ENCODE peak calls at places on chromosomes 16 and 17, in six cellular contexts. P is A549, B is IMR-90, J is GM12878, R is K562, C is HepG2. O is an unnamed sample.

GRCh38 chr17:4230142-4230541 is 33.6 kb downstream of the ANKFY1 start:
- DNase-seq in J (no peak), P (peak; percentile 56), R (no peak), B (peak; percentile 97), C (no peak), O (no peak)

GRCh38 chr17:41145261-41145660 is 4.4 kb downstream of the KRTAP4-5 start:
- DNase-seq in B (no peak), C (no peak), J (no peak), P (no peak), R (no peak), O (no peak)

GRCh38 chr16:60458255-60458654 is 1578.0 kb downstream of the CDH8 start:
- DNase-seq in B (no peak), C (no peak), R (no peak), P (no peak), J (no peak), O (no peak)

GRCh38 chr16:89506791-89507191 is 1.4 kb upstream of the SPG7 start:
- DNase-seq in J (no peak), R (peak; percentile 51), C (no peak), B (no peak), P (no peak), O (no peak)

GRCh38 chr16:26598061-26598460 is 468.7 kb upstream of the C16orf82 start:
- DNase-seq in R (peak; percentile 44), P (no peak), C (no peak), B (no peak), J (no peak), O (no peak)

GRCh38 chr17:64780096-64781012 is 118.2 kb upstream of the SMURF2 start:
- DNase-seq in P (peak; percentile 62), R (no peak), C (no peak), J (no peak), B (no peak), O (peak; percentile 64)

GRCh38 chr17:4558311-4558972 is 1.9 kb downstream of the GGT6 start:
- DNase-seq in C (no peak), B (no peak), J (no peak), R (no peak), P (no peak), O (no peak)

GRCh38 chr17:51322390-51323029 is 62.2 kb downstream of the UTP18 start:
- DNase-seq in P (peak; percentile 70), B (peak; percentile 7), J (no peak), R (peak; percentile 60), C (peak; percentile 66), O (peak; percentile 52)

GRCh38 chr16:55294947-55295346 is 29.1 kb upstream of the IRX6 start:
- DNase-seq in C (no peak), J (no peak), R (no peak), P (no peak), B (no peak), O (no peak)

GRCh38 chr17:73394523-73395450 is 83.0 kb upstream of the CDC42EP4 start:
- DNase-seq in P (no peak), R (no peak), C (no peak), J (no peak), B (no peak), O (no peak)

GRCh38 chr16:74677868-74678267 is 11.2 kb upstream of the RFWD3 start:
- DNase-seq in R (no peak), J (no peak), P (no peak), C (no peak), B (no peak), O (no peak)

GRCh38 chr17:43471801-43472200 is 12.0 kb upstream of the DHX8 start:
- DNase-seq in C (no peak), B (peak; percentile 42), P (no peak), J (no peak), R (no peak), O (no peak)

GRCh38 chr17:58870747-58871146 is 115.1 kb downstream of the PPM1E start:
- DNase-seq in P (peak; percentile 13), J (no peak), R (no peak), B (no peak), C (no peak), O (no peak)

GRCh38 chr17:49425004-49425286 is 10.3 kb upstream of the PHB1 start:
- DNase-seq in P (no peak), R (no peak), C (no peak), B (no peak), J (no peak), O (no peak)
- TF ChIP-seq SMC3 in P (no peak), R (no peak), C (no peak), B (no peak), J (no peak), O (no peak)

GRCh38 chr16:87063543-87063942 is 253.6 kb downstream of the C16orf95 start:
- DNase-seq in C (no peak), B (no peak), R (no peak), J (no peak), P (no peak), O (no peak)

GRCh38 chr16:87060026-87060986 is 256.9 kb downstream of the C16orf95 start:
- DNase-seq in B (peak; percentile 73), R (peak; percentile 25), C (no peak), J (no peak), P (peak; percentile 16), O (no peak)

GRCh38 chr16:87064731-87065720 is 252.2 kb downstream of the C16orf95 start:
- DNase-seq in J (no peak), C (no peak), R (no peak), P (no peak), B (no peak), O (no peak)

GRCh38 chr16:87061521-87061920 is 255.7 kb downstream of the C16orf95 start:
- DNase-seq in C (no peak), R (no peak), B (no peak), P (no peak), J (no peak), O (no peak)

DNA sequence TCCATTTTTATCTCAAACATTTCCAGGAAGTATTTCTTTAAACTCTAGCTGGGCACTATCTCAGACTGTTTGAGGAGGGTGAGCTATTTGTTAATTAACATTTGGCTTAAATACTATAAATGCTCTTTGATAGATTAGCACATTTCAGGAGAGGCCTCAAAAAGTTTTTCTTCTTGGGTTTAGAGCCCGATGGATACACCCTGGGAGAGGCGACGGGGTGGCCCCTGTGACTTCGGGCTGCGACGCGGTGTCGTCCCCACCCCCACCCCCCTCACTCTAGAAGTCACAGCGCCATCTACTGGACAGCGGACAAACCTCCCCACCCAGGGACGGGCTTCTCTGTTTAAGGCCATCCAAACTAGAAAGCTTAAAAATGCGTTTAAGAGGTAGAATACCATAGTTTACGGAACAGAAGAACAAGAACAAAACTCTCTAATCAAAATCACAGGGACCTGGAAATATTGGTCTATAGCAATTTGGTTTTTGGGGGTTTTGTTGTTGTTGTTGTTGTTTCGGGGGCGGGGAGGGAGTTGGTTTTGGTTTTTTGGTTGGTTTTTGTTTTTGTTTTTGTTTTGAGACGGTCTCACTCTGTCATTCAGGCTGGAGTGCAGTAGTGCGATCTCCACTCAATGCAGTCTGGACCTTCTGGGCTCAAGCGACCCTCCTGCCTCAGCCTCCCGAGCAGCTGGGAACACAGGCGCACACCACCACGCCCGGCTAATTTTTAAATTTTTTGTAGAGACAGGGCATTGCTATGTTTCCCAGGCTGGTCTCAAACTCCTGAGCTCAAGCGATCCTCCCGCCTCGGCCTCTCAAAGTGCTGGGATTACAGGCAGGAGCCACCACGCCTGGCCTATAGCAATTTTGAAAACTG is 254.4 kb downstream of the C16orf95 start:
- DNase-seq in J (no peak), B (peak; percentile 67), C (peak; percentile 49), R (peak; percentile 81), P (peak; percentile 70), O (peak; percentile 91)
- TF ChIP-seq SMC3 in J (peak; percentile 72), B (peak; percentile 89), C (peak; percentile 81), R (peak; percentile 78), P (peak; percentile 98), O (peak; percentile 73)

GRCh38 chr17:35086164-35086563 is 22.7 kb upstream of the RFFL start:
- DNase-seq in J (no peak), P (no peak), B (no peak), C (no peak), R (no peak), O (no peak)

GRCh38 chr17:35087731-35088646 is 24.5 kb upstream of the RFFL start:
- DNase-seq in R (peak; percentile 74), J (no peak), B (peak; percentile 42), P (peak; percentile 75), C (peak; percentile 49), O (peak; percentile 69)

GRCh38 chr17:35084987-35085386 is 21.5 kb upstream of the RFFL start:
- DNase-seq in J (no peak), C (no peak), R (peak; percentile 55), P (peak; percentile 90), B (peak; percentile 72), O (no peak)

GRCh38 chr17:35088647-35088910 is 25.1 kb upstream of the RFFL start:
- DNase-seq in R (peak; percentile 57), J (no peak), B (no peak), C (no peak), P (peak; percentile 64), O (no peak)

DNA sequence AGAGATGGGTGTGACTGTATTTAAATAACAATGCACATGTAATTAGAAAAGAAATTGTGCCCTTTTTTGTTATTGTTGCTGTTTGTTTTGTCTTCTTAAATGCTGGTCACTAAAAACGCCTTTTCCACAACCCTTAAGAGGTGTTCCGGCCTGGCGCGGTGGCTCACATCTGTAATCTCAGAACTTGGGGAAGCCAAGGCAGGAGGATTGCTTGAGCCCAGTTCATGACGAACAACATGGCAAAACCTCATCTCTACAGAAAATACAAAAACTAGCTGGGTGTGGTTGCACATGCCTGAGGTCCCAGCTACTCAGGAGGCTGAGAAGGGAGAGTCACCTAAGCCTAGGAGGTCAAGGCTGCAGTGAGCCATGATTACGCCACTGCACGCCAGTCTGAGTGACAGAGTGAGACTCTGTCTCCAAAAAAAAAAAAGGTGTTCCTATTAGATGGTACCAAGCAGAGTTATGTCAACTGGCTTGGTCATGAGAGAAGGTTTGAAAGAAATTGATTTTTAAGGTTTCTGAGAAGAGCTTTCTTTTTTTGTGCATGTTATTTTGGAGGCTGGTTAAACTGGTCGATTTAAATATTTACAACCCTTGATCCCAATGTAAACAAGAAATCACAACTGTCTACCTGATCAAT is 23.5 kb upstream of the RFFL start:
- DNase-seq in R (peak; percentile 62), C (peak; percentile 69), J (no peak), P (peak; percentile 75), B (no peak), O (no peak)
- TF ChIP-seq SMC3 in R (no peak), C (peak; percentile 21), J (no peak), P (no peak), B (no peak), O (no peak)

DNA sequence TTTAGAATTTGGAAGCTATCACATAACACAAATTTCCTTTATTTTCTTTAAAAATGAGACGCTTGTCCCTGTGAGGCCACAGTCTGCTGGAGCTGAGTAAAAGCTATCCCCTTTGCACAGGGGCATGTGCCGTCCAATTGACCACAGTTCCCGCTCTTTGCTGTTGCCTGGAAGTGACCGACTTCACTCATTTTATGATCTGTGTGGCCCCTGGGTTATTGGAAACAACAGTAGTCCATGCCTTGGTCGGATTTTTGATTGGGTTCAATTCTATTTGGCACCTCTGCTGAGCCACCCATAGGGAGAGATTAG is 405.0 kb downstream of the CPPED1 start:
- DNase-seq in J (no peak), B (no peak), P (no peak), C (no peak), R (no peak), O (no peak)
- TF ChIP-seq SMC3 in J (no peak), B (no peak), P (no peak), C (no peak), R (no peak), O (no peak)

GRCh38 chr17:68679882-68680281 is 78.7 kb upstream of the FAM20A start:
- DNase-seq in J (no peak), B (no peak), C (no peak), R (no peak), P (no peak), O (no peak)

GRCh38 chr17:68676856-68677255 is 75.7 kb upstream of the FAM20A start:
- DNase-seq in J (no peak), B (no peak), P (no peak), R (no peak), C (no peak), O (no peak)

GRCh38 chr17:68675723-68676122 is 74.6 kb upstream of the FAM20A start:
- DNase-seq in P (no peak), J (no peak), C (no peak), B (no peak), R (no peak), O (no peak)

GRCh38 chr17:68674271-68674925 is 73.2 kb upstream of the FAM20A start:
- DNase-seq in R (no peak), J (no peak), P (no peak), C (no peak), B (no peak), O (no peak)
- TF ChIP-seq SMC3 in R (no peak), J (no peak), P (no peak), C (no peak), B (no peak), O (no peak)

O was measured in SK-N-SH.